ENCODE peak calls at places on chromosomes 4 and X, in ten cellular contexts. I is Karpas-422; Y is NCI-H82; W is endothelial cell; M is AML-193; B is M059J; E is ELR; F is amniotic stem cell; S is T-helper 2 cell; L is activated CD8-positive, alpha-beta T cell treated with anti-CD3 and anti-CD28 coated beads for 36 hours. Z is an unnamed sample.

GRCh38 chr4:175531405-175532091 is 280.5 kb downstream of the GPM6A start:
- DNase-seq in F (peak), I (no peak), W (no peak), B (peak), M (no peak), S (no peak), E (peak), Y (no peak), L (no peak), Z (no peak)

GRCh38 chr4:31084806-31085416 is 364.7 kb downstream of the PCDH7 start:
- DNase-seq in W (no peak), F (no peak), M (no peak), B (no peak), E (peak), S (no peak), L (no peak), I (no peak), Y (no peak), Z (no peak)

GRCh38 chr4:78938868-78939666 is at the start of gene PAQR3:
- DNase-seq in E (peak), L (peak), F (peak), B (peak), Y (peak), M (peak), S (peak), I (peak), W (peak), Z (peak)

GRCh38 chrX:55072286-55072685 is 2.5 kb upstream of the PAGE2B start:
- DNase-seq in S (no peak), M (no peak), W (no peak), B (no peak), Y (no peak), F (no peak), L (no peak), E (no peak), I (no peak), Z (no peak)

GRCh38 chr4:126405369-126405982 is 1090.7 kb downstream of the FAT4 start:
- DNase-seq in B (peak), Y (peak), E (peak), F (no peak), W (no peak), I (peak), L (no peak), S (no peak), M (peak), Z (peak)

GRCh38 chrX:147900349-147900748 is 11.4 kb upstream of the FMR1 start:
- DNase-seq in M (no peak), Y (no peak), F (no peak), S (no peak), L (no peak), E (no peak), B (peak), I (no peak), W (no peak), Z (no peak)

GRCh38 chrX:23797371-23798128 is 14.6 kb downstream of the SAT1 start:
- DNase-seq in B (no peak), I (no peak), L (no peak), E (no peak), Y (no peak), M (no peak), F (no peak), S (no peak), W (no peak), Z (no peak)

GRCh38 chr4:8285976-8286718 is 16.6 kb downstream of the HTRA3 start:
- DNase-seq in E (no peak), L (no peak), M (no peak), S (no peak), Y (no peak), I (no peak), B (no peak), W (no peak), F (no peak), Z (peak)

GRCh38 chrX:101483705-101484104 is 1.6 kb upstream of the ARMCX4 start:
- DNase-seq in F (no peak), M (no peak), Y (no peak), S (no peak), E (no peak), I (no peak), W (no peak), L (no peak), B (no peak), Z (no peak)

GRCh38 chrX:27751976-27752375 is 55.8 kb upstream of the MAGEB10 start:
- DNase-seq in W (no peak), F (no peak), L (no peak), B (no peak), M (no peak), E (peak), Y (no peak), I (no peak), S (no peak), Z (no peak)

GRCh38 chrX:18761750-18762149 is 54.3 kb downstream of the PPEF1 start:
- DNase-seq in B (no peak), E (no peak), Y (no peak), S (no peak), M (no peak), F (no peak), W (no peak), I (no peak), L (no peak), Z (no peak)

GRCh38 chr4:139559692-139560091 is 3.7 kb upstream of the SETD7 start:
- DNase-seq in L (no peak), I (no peak), F (no peak), E (no peak), W (no peak), Y (no peak), B (no peak), S (no peak), M (no peak), Z (peak)

GRCh38 chr4:53068755-53069154 is 206.6 kb downstream of the RASL11B start:
- DNase-seq in S (no peak), I (no peak), B (peak), Y (no peak), E (peak), M (no peak), W (no peak), L (no peak), F (no peak), Z (no peak)

GRCh38 chr4:158411180-158411721 is 110.4 kb upstream of the RXFP1 start:
- DNase-seq in S (no peak), Y (no peak), L (no peak), E (no peak), W (no peak), I (no peak), M (no peak), B (peak), F (no peak), Z (no peak)

GRCh38 chr4:1242506-1243450 is 6.2 kb downstream of the CTBP1 start:
- DNase-seq in E (no peak), L (no peak), F (no peak), Y (no peak), S (no peak), M (no peak), B (no peak), W (no peak), I (no peak), Z (no peak)

GRCh38 chr4:5018096-5018495 is 1.2 kb downstream of the CYTL1 start:
- DNase-seq in W (no peak), M (peak), F (no peak), E (peak), B (no peak), S (no peak), I (peak), Y (no peak), L (no peak), Z (no peak)

GRCh38 chr4:55758570-55758969 is 61.0 kb upstream of the EXOC1L start:
- DNase-seq in I (no peak), F (no peak), S (no peak), L (no peak), E (no peak), W (no peak), B (peak), Y (peak), M (no peak), Z (no peak)

GRCh38 chr4:126778348-126778747 is 854.4 kb upstream of the INTU start:
- DNase-seq in W (no peak), M (no peak), I (no peak), L (no peak), F (no peak), E (peak), B (peak), Y (no peak), S (no peak), Z (no peak)

GRCh38 chrX:136065044-136065671 is 79.9 kb downstream of the SLC9A6 start:
- DNase-seq in Y (peak), W (no peak), L (peak), F (peak), E (peak), I (no peak), B (peak), M (no peak), S (no peak), Z (no peak)

GRCh38 chr4:73740353-73740778 is at the start of gene CXCL8:
- DNase-seq in I (no peak), L (no peak), S (no peak), B (peak), W (no peak), E (peak), M (peak), Y (no peak), F (peak), Z (no peak)

GRCh38 chrX:52355108-52355507 is 13.7 kb upstream of the XAGE2 start:
- DNase-seq in E (no peak), S (no peak), I (no peak), B (no peak), Y (no peak), W (no peak), F (no peak), L (no peak), M (no peak), Z (no peak)

GRCh38 chr4:103374773-103375172 is 176.6 kb upstream of the CENPE start:
- DNase-seq in M (no peak), B (no peak), F (no peak), I (no peak), Y (no peak), W (no peak), E (no peak), S (no peak), L (no peak), Z (no peak)

GRCh38 chr4:155673453-155673979 is 6.9 kb downstream of the GUCY1A1 start:
- DNase-seq in W (no peak), M (no peak), Y (no peak), I (peak), F (no peak), S (no peak), E (no peak), B (no peak), L (no peak), Z (no peak)

GRCh38 chr4:74039065-74039763 is 725 bp upstream of the CXCL3 start:
- DNase-seq in W (no peak), L (no peak), B (no peak), M (no peak), Y (peak), S (no peak), F (no peak), I (no peak), E (no peak), Z (no peak)

GRCh38 chr4:126223784-126224407 is 909.1 kb downstream of the FAT4 start:
- DNase-seq in M (peak), L (no peak), E (peak), Y (peak), I (peak), F (no peak), S (no peak), W (no peak), B (peak), Z (no peak)

GRCh38 chr4:173171098-173171497 is 2.5 kb downstream of the GALNT7 start:
- DNase-seq in B (peak), I (no peak), E (peak), M (peak), F (no peak), L (no peak), Y (peak), S (no peak), W (no peak), Z (peak)

Z was measured in SK-N-DZ.